ENCODE peak calls at places on chromosomes 11 and 22, in ten cellular contexts. M is GM12865, I is A549, A is endothelial cell, G is breast epithelium, Q is GM13977, Y is body of pancreas, F is WTC11, Z is astrocyte of the spinal cord, C is cardiac fibroblast. V is an unnamed sample.

GRCh38 chr22:19703869-19704268 is 10.4 kb upstream of the SEPTIN5 start:
- DNase-seq in Q (no peak), M (no peak), Y (no peak), Z (no peak), A (no peak), I (no peak), F (peak; percentile 10), C (no peak), G (peak; percentile 14), V (no peak)

GRCh38 chr11:134516529-134516928 is 104.5 kb upstream of the B3GAT1 start:
- DNase-seq in G (peak; percentile 25), Z (no peak), F (peak; percentile 35), C (no peak), Y (no peak), I (no peak), Q (no peak), A (no peak), M (no peak), V (no peak)

GRCh38 chr22:32847067-32847491 is 45.6 kb downstream of the TIMP3 start:
- DNase-seq in Y (no peak), G (peak; percentile 58), C (peak; percentile 28), Q (no peak), A (no peak), F (no peak), M (no peak), I (no peak), Z (no peak), V (no peak)

GRCh38 chr11:45233121-45233803 is 52.9 kb downstream of the SYT13 start:
- DNase-seq in Y (peak; percentile 78), Z (peak; percentile 38), M (peak; percentile 66), Q (peak; percentile 87), A (peak; percentile 87), C (peak; percentile 70), F (peak; percentile 93), G (no peak), I (peak; percentile 93), V (peak; percentile 51)

GRCh38 chr11:76234704-76235232 is 28.5 kb upstream of the WNT11 start:
- DNase-seq in I (peak; percentile 60), C (no peak), Y (no peak), Q (peak; percentile 61), G (no peak), F (no peak), A (no peak), M (peak; percentile 65), Z (no peak), V (peak; percentile 51)

GRCh38 chr11:128294001-128294684 is 293.2 kb downstream of the ETS1 start:
- DNase-seq in Z (no peak), G (no peak), F (no peak), Y (no peak), M (no peak), Q (no peak), A (no peak), C (no peak), I (no peak), V (no peak)

GRCh38 chr22:26321469-26321913 is 107.6 kb upstream of the ASPHD2 start:
- DNase-seq in I (no peak), M (no peak), A (no peak), F (no peak), Z (peak; percentile 31), Q (no peak), Y (peak; percentile 31), C (peak; percentile 5), G (no peak), V (no peak)

GRCh38 chr22:39185601-39186012 is 33.1 kb upstream of the CBX7 start:
- DNase-seq in M (no peak), F (no peak), G (peak; percentile 46), Y (no peak), Z (no peak), A (no peak), C (peak; percentile 93), Q (no peak), I (no peak), V (no peak)

GRCh38 chr11:73493838-73494598 is 103.9 kb downstream of the FAM168A start:
- DNase-seq in Y (no peak), Q (no peak), I (no peak), F (peak; percentile 21), G (no peak), A (no peak), C (peak; percentile 82), Z (peak; percentile 82), M (no peak), V (no peak)

GRCh38 chr22:27866136-27867091 is 52.6 kb downstream of the PITPNB start:
- DNase-seq in F (no peak), M (no peak), Z (peak; percentile 89), C (peak; percentile 91), G (no peak), Q (no peak), Y (peak; percentile 58), A (no peak), I (peak; percentile 15), V (no peak)

GRCh38 chr11:57339305-57339704 is 1.2 kb downstream of the P2RX3 start:
- DNase-seq in M (no peak), I (no peak), Y (no peak), G (no peak), C (no peak), Z (no peak), A (peak; percentile 37), F (no peak), Q (no peak), V (no peak)

GRCh38 chr11:57342702-57343101 is 4.5 kb downstream of the P2RX3 start:
- DNase-seq in Q (no peak), A (no peak), Z (no peak), C (no peak), F (no peak), M (no peak), Y (no peak), G (no peak), I (no peak), V (no peak)

GRCh38 chr11:57341250-57341808 is 3.2 kb downstream of the P2RX3 start:
- DNase-seq in F (no peak), I (no peak), M (no peak), Y (no peak), C (no peak), Z (no peak), A (no peak), G (no peak), Q (no peak), V (no peak)

GRCh38 chr11:57338152-57338551 is at the start of gene P2RX3:
- DNase-seq in Q (no peak), Y (no peak), Z (no peak), G (no peak), M (no peak), C (no peak), F (no peak), A (no peak), I (no peak), V (no peak)

GRCh38 chr11:57340228-57340627 is 2.1 kb downstream of the P2RX3 start:
- DNase-seq in M (no peak), F (peak; percentile 65), I (no peak), C (peak; percentile 39), Y (peak; percentile 29), Q (no peak), Z (no peak), G (no peak), A (peak; percentile 50), V (no peak)
- TF ChIP-seq CTCF in M (no peak), F (no peak), I (no peak), C (peak; percentile 3), Y (no peak), Q (peak; percentile 23), Z (no peak), G (no peak), A (no peak), V (peak; percentile 53)

GRCh38 chr11:71425409-71425808 is 22.8 kb downstream of the DHCR7 start:
- DNase-seq in Z (no peak), I (no peak), Y (no peak), G (no peak), M (no peak), F (no peak), A (no peak), Q (no peak), C (no peak), V (peak; percentile 21)

GRCh38 chr11:71423181-71423790 is 24.9 kb downstream of the DHCR7 start:
- DNase-seq in G (no peak), A (no peak), Y (no peak), C (no peak), Z (no peak), M (no peak), F (no peak), I (no peak), Q (no peak), V (peak; percentile 45)

GRCh38 chr11:71428861-71429435 is 19.2 kb downstream of the DHCR7 start:
- DNase-seq in Z (no peak), A (no peak), C (peak; percentile 94), Y (no peak), M (no peak), I (no peak), G (no peak), F (no peak), Q (no peak), V (no peak)

GRCh38 chr11:71425851-71426250 is 22.3 kb downstream of the DHCR7 start:
- DNase-seq in Z (no peak), C (no peak), F (no peak), Y (no peak), M (no peak), Q (no peak), G (no peak), A (no peak), I (no peak), V (peak; percentile 73)

DNA sequence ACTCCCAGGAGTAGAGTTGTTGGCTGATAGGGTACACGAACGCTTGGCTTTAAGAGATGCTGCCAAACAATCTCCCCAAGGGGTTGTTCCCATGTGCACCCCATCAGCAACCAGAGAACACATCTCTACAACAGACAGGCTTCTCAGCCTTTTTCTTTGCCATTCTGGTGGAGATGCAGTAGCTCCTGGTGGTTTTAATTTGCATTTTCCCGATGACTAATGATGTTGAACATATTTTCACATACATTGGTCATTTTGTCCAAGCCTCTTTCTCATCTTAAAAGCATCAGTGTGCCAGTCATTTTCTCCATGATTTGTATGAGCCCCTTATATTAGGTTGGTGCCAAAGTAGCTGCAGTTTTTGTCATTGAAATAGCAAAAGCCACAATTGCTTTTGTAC is 21.8 kb downstream of the DHCR7 start:
- DNase-seq in A (no peak), G (no peak), Y (no peak), Q (no peak), I (no peak), F (no peak), C (no peak), M (no peak), Z (no peak), V (no peak)
- TF ChIP-seq CTCF in A (peak; percentile 15), G (no peak), Y (no peak), Q (no peak), I (no peak), F (no peak), C (no peak), M (no peak), Z (no peak), V (no peak)

DNA sequence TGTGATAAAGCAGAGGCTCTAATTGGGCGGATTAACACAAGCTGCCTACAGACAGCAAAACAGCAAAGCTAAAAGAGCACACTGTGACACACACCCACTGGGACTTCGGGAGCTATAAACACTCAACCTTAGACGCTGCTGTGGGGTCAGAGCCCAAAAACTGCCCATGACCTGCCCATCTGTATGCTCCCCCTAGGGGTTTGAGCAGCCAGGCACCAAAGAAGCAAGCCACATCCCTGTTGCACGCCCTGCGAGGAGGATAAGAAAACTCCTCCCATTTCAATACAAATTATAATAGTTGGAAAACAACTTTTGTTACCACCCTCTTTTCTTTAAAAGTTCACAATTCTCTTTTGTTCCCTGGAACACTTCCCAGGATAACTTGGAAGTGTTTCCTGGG is 86.5 kb downstream of the DLG2 start:
- DNase-seq in C (no peak), F (peak; percentile 46), M (no peak), I (no peak), G (no peak), A (no peak), Y (no peak), Z (no peak), Q (no peak), V (no peak)
- TF ChIP-seq CTCF in C (no peak), F (no peak), M (no peak), I (no peak), G (no peak), A (no peak), Y (no peak), Z (no peak), Q (no peak), V (no peak)

GRCh38 chr11:61581030-61581928 is at the start of gene SYT7:
- DNase-seq in Q (peak; percentile 98), I (peak; percentile 96), G (peak; percentile 98), Y (peak; percentile 95), Z (peak; percentile 98), C (peak; percentile 99), F (peak; percentile 99), M (peak; percentile 98), A (peak; percentile 100), V (peak; percentile 95)
- TF ChIP-seq CTCF in Q (peak; percentile 59), I (peak; percentile 37), G (no peak), Y (no peak), Z (peak; percentile 3), C (no peak), F (no peak), M (peak; percentile 23), A (peak; percentile 6), V (no peak)

V was measured in OCI-LY7.